ENCODE peak calls at places on chromosomes 1 and 21, in nine cellular contexts. N is KBM-7, S is fibroblast of pulmonary artery, H is MCF 10A, Z is thoracic aorta, T is colonic mucosa, E is Calu3, B is amniotic epithelial cell, W is adipocyte. K is an unnamed sample.

GRCh38 chr1:173056355-173056754 is 5.6 kb upstream of the TNFSF18 start:
- DNase-seq in N (no peak), S (no peak), H (no peak), Z (no peak), T (no peak), E (peak; percentile 45), B (no peak), W (no peak), K (no peak)

GRCh38 chr21:15754640-15755039 is 24.9 kb downstream of the USP25 start:
- DNase-seq in N (no peak), S (peak; percentile 29), H (peak; percentile 32), Z (no peak), T (no peak), E (no peak), B (peak; percentile 84), W (peak; percentile 58), K (no peak)

GRCh38 chr1:204591473-204592090 is 75.4 kb downstream of the MDM4 start:
- DNase-seq in N (no peak), S (peak; percentile 29), H (peak; percentile 62), Z (no peak), T (no peak), E (peak; percentile 21), B (peak; percentile 63), W (peak; percentile 42), K (no peak)

GRCh38 chr21:15005391-15005790 is 59.4 kb downstream of the NRIP1 start:
- DNase-seq in N (no peak), S (no peak), H (no peak), Z (no peak), T (no peak), E (no peak), B (no peak), W (peak; percentile 47), K (no peak)

GRCh38 chr1:77605246-77606026 is 77.0 kb downstream of the ZZZ3 start:
- DNase-seq in N (peak; percentile 79), S (peak; percentile 65), H (peak; percentile 66), Z (no peak), T (peak; percentile 41), E (peak; percentile 51), B (peak; percentile 92), W (peak; percentile 51), K (peak; percentile 1)

GRCh38 chr1:5503556-5504363 is 488.5 kb downstream of the NPHP4 start:
- DNase-seq in N (no peak), S (no peak), H (no peak), Z (no peak), T (no peak), E (no peak), B (no peak), W (no peak), K (no peak)

GRCh38 chr1:229159668-229160544 is 111.0 kb upstream of the RAB4A start:
- DNase-seq in N (no peak), S (no peak), H (no peak), Z (no peak), T (no peak), E (no peak), B (no peak), W (no peak), K (no peak)

GRCh38 chr1:2133039-2133878 is 61.3 kb downstream of the FAAP20 start:
- DNase-seq in N (peak; percentile 96), S (peak; percentile 99), H (peak; percentile 95), Z (peak; percentile 77), T (peak; percentile 97), E (no peak), B (peak; percentile 95), W (peak; percentile 100), K (peak; percentile 91)

GRCh38 chr1:206633708-206634121 is 1.6 kb upstream of the DYRK3 start:
- DNase-seq in N (no peak), S (peak; percentile 97), H (peak; percentile 95), Z (peak; percentile 15), T (no peak), E (no peak), B (peak; percentile 97), W (peak; percentile 68), K (no peak)

GRCh38 chr1:29531596-29531995 is 295.3 kb downstream of the PTPRU start:
- DNase-seq in N (no peak), S (no peak), H (no peak), Z (no peak), T (no peak), E (no peak), B (no peak), W (no peak), K (no peak)

GRCh38 chr1:54328117-54328636 is 78.0 kb downstream of the SSBP3 start:
- DNase-seq in N (no peak), S (no peak), H (no peak), Z (no peak), T (no peak), E (no peak), B (peak; percentile 62), W (no peak), K (no peak)

GRCh38 chr21:16323586-16323985 is 593.8 kb downstream of the USP25 start:
- DNase-seq in N (no peak), S (peak; percentile 10), H (no peak), Z (no peak), T (no peak), E (no peak), B (no peak), W (peak; percentile 18), K (no peak)

GRCh38 chr1:93395195-93395594 is 49.5 kb downstream of the DR1 start:
- DNase-seq in N (no peak), S (peak; percentile 44), H (peak; percentile 9), Z (no peak), T (no peak), E (no peak), B (peak; percentile 73), W (peak; percentile 10), K (no peak)

GRCh38 chr1:225766967-225767413 is 10.6 kb upstream of the SRP9 start:
- DNase-seq in N (no peak), S (peak; percentile 97), H (peak; percentile 99), Z (peak; percentile 51), T (peak; percentile 40), E (no peak), B (peak; percentile 96), W (peak; percentile 88), K (no peak)

GRCh38 chr1:9376886-9377333 is 84.2 kb downstream of the SPSB1 start:
- DNase-seq in N (no peak), S (peak; percentile 68), H (peak; percentile 14), Z (no peak), T (peak; percentile 35), E (no peak), B (peak; percentile 85), W (no peak), K (no peak)

GRCh38 chr1:93446837-93447451 is 974 bp upstream of the FNBP1L start:
- DNase-seq in N (peak; percentile 49), S (peak; percentile 15), H (peak; percentile 67), Z (no peak), T (peak; percentile 85), E (peak; percentile 54), B (no peak), W (peak; percentile 25), K (no peak)

GRCh38 chr1:20216574-20216973 is 30.3 kb upstream of the PLA2G2C start:
- DNase-seq in N (peak; percentile 38), S (peak; percentile 33), H (peak; percentile 43), Z (no peak), T (peak; percentile 36), E (no peak), B (peak; percentile 30), W (no peak), K (no peak)

GRCh38 chr1:29712275-29712633 is 475.9 kb downstream of the PTPRU start:
- DNase-seq in N (no peak), S (no peak), H (no peak), Z (no peak), T (no peak), E (no peak), B (no peak), W (no peak), K (no peak)

GRCh38 chr1:18009061-18009728 is 98.4 kb upstream of the IGSF21 start:
- DNase-seq in N (no peak), S (no peak), H (no peak), Z (no peak), T (no peak), E (no peak), B (no peak), W (no peak), K (no peak)

GRCh38 chr1:245687129-245687635 is 532.4 kb downstream of the KIF26B start:
- DNase-seq in N (no peak), S (no peak), H (no peak), Z (no peak), T (no peak), E (no peak), B (no peak), W (no peak), K (no peak)

GRCh38 chr1:147627435-147628110 is 42.8 kb downstream of the ACP6 start:
- DNase-seq in N (peak; percentile 66), S (peak; percentile 64), H (peak; percentile 65), Z (no peak), T (peak; percentile 46), E (peak; percentile 74), B (peak; percentile 36), W (peak; percentile 75), K (no peak)

GRCh38 chr1:17089496-17089895 is 29.8 kb downstream of the PADI2 start:
- DNase-seq in N (no peak), S (no peak), H (no peak), Z (no peak), T (no peak), E (no peak), B (no peak), W (no peak), K (peak; percentile 45)

GRCh38 chr1:46221749-46222148 is 18.6 kb downstream of the LURAP1 start:
- DNase-seq in N (no peak), S (no peak), H (no peak), Z (no peak), T (no peak), E (no peak), B (no peak), W (no peak), K (peak; percentile 67)

GRCh38 chr1:93993731-93994130 is 84.5 kb upstream of the GCLM start:
- DNase-seq in N (no peak), S (no peak), H (no peak), Z (no peak), T (no peak), E (no peak), B (peak; percentile 69), W (no peak), K (no peak)

GRCh38 chr1:28163496-28164120 is 12.9 kb downstream of the PTAFR start:
- DNase-seq in N (no peak), S (peak; percentile 63), H (no peak), Z (no peak), T (peak; percentile 41), E (no peak), B (no peak), W (no peak), K (peak; percentile 33)

GRCh38 chr1:33182452-33182851 is 609 bp upstream of the TRIM62 start:
- DNase-seq in N (peak; percentile 30), S (peak; percentile 53), H (peak; percentile 7), Z (no peak), T (peak; percentile 43), E (no peak), B (peak; percentile 61), W (peak; percentile 73), K (no peak)

GRCh38 chr21:43902441-43902840 is 37.4 kb downstream of the AGPAT3 start:
- DNase-seq in N (no peak), S (peak; percentile 81), H (peak; percentile 84), Z (no peak), T (no peak), E (no peak), B (no peak), W (no peak), K (no peak)

GRCh38 chr1:73998348-73998959 is 199.5 kb downstream of the LRRIQ3 start:
- DNase-seq in N (peak; percentile 48), S (peak; percentile 54), H (peak; percentile 40), Z (no peak), T (no peak), E (no peak), B (peak; percentile 20), W (peak; percentile 61), K (no peak)

K was measured in hypothalamus.